ENCODE peak calls at places on chromosomes 16 and 17, in seven cellular contexts. U, B, W, R, C, V and M are unnamed samples.

GRCh38 chr17:29582767-29583166 is 6.7 kb downstream of the GIT1 start:
- DNase-seq in U (no peak), B (no peak), W (no peak), R (no peak), C (no peak), V (no peak), M (no peak)

GRCh38 chr16:66569827-66570405 is 3.7 kb downstream of the CMTM1 start:
- DNase-seq in U (no peak), B (peak), W (peak), R (peak), C (no peak), V (no peak), M (no peak)

GRCh38 chr17:68195667-68196393 is 52.0 kb upstream of the AMZ2 start:
- DNase-seq in U (peak), B (no peak), W (no peak), R (peak), C (peak), V (no peak), M (peak)

GRCh38 chr17:10114931-10115535 is 83.4 kb downstream of the GAS7 start:
- DNase-seq in U (peak), B (peak), W (peak), R (peak), C (no peak), V (no peak), M (no peak)

GRCh38 chr17:15341385-15341849 is at the start of gene TEKT3:
- DNase-seq in U (peak), B (peak), W (peak), R (peak), C (peak), V (peak), M (peak)

GRCh38 chr17:3659541-3660111 is 8.8 kb downstream of the TAX1BP3 start:
- DNase-seq in U (no peak), B (peak), W (peak), R (peak), C (no peak), V (no peak), M (peak)

GRCh38 chr17:27601069-27601974 is 29.7 kb upstream of the LGALS9 start:
- DNase-seq in U (peak), B (peak), W (peak), R (peak), C (peak), V (peak), M (peak)

GRCh38 chr17:49817993-49818392 is 29.5 kb downstream of the KAT7 start:
- DNase-seq in U (no peak), B (no peak), W (no peak), R (no peak), C (no peak), V (no peak), M (no peak)

GRCh38 chr16:71900336-71900735 is 5.0 kb downstream of the IST1 start:
- DNase-seq in U (no peak), B (no peak), W (peak), R (peak), C (no peak), V (no peak), M (no peak)

GRCh38 chr17:50653738-50654137 is 19.1 kb downstream of the ABCC3 start:
- DNase-seq in U (no peak), B (no peak), W (no peak), R (no peak), C (no peak), V (no peak), M (no peak)

GRCh38 chr17:67491009-67491677 is 114.1 kb downstream of the PITPNC1 start:
- DNase-seq in U (no peak), B (peak), W (peak), R (peak), C (peak), V (no peak), M (peak)

GRCh38 chr16:3912373-3912772 is 31.9 kb upstream of the CREBBP start:
- DNase-seq in U (no peak), B (no peak), W (no peak), R (no peak), C (no peak), V (no peak), M (no peak)

GRCh38 chr16:22217890-22218730 is 12.0 kb downstream of the EEF2K start:
- DNase-seq in U (peak), B (no peak), W (no peak), R (no peak), C (no peak), V (no peak), M (peak)

GRCh38 chr17:64066709-64067108 is 46.3 kb upstream of the ICAM2 start:
- DNase-seq in U (no peak), B (no peak), W (no peak), R (no peak), C (no peak), V (no peak), M (no peak)

GRCh38 chr17:28968269-28968913 is 17.1 kb upstream of the PHF12 start:
- DNase-seq in U (peak), B (no peak), W (no peak), R (peak), C (no peak), V (peak), M (peak)

GRCh38 chr17:9346296-9346926 is 229.2 kb downstream of the STX8 start:
- DNase-seq in U (no peak), B (peak), W (peak), R (no peak), C (no peak), V (no peak), M (no peak)

GRCh38 chr17:1491406-1492248 is 859 bp downstream of the MYO1C start:
- DNase-seq in U (no peak), B (no peak), W (peak), R (peak), C (peak), V (no peak), M (no peak)
- H2BK5ac ChIP-seq in U (no peak), B (peak), W (no peak), R (peak), C (no peak), V (peak), M (no peak)

DNA sequence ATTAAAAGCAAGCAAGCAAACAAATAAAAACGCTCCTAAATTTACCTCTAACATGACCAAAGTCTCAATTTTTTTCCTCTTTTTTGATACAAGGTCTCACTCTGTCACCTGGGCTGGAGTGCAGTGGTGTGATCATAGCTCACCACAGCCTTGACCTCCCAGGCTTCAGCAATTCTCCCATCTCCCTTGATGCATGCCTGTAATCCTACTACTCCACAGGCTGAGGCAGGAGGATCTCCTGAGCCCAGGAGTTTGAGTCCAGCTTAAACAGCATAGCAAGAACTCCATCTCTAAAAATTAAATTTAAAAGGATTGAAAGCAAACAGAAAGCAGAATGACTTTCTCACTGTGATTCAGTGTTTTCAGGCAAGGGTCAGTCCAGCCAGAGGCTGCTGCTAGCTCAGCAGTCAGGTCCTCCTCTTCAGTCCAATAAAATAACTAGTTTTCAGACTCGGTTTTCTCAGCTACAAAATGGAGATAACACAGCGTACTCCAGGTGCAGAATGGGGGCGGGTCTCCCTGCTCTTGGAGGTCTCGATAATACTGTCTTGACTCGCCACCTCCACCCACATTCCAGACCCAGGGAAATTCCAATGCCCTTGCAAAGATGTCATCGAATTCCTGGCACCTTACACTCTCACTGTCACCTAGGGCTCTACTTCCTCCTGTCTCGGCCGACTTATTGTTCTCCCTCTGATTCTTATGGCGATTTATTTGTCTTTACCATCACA is 20.7 kb upstream of the MRTFB start:
- DNase-seq in U (peak), B (peak), W (no peak), R (peak), C (peak), V (peak), M (peak)
- H2BK5ac ChIP-seq in U (peak), B (no peak), W (no peak), R (no peak), C (peak), V (no peak), M (no peak)

DNA sequence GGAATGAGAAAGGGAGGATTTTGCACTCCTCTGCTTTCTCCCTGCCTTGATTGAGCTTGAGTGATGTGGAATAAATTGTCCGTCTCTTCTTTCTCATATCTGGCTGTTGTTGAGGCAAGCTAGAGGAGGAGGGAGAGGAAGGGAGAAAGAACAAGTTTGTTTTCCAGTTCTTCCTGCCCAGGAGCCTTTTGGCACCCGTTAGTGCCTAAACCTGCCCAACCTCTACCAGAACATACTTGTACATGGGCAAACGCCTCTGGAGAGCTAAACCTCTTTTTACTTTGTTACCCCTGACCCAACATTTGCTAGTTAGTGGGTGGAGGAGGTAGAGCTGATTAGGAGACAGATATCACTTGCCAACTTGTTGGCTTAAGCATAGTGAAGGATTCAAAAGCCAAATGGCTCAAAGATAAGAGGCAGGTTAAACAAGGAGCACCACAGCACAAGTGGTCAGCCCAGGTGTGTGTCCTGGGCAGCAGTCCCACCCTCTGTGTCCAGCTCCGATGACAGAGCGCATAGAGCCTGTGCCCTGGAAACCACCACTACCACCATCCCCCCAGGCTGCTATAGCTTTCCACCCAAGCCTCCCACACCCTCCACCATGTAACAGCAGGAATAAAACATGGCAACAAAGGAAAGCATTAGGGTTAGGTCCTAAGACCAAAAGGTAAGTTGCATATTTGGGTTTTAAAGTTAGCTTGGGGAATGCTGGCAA is 6.5 kb downstream of the ODF4 start:
- DNase-seq in U (peak), B (no peak), W (no peak), R (no peak), C (no peak), V (no peak), M (no peak)
- H2BK5ac ChIP-seq in U (no peak), B (no peak), W (no peak), R (no peak), C (no peak), V (no peak), M (no peak)

GRCh38 chr16:73299349-73299748 is 251.4 kb upstream of the ZFHX3 start:
- DNase-seq in U (peak), B (no peak), W (no peak), R (no peak), C (no peak), V (no peak), M (no peak)
- H2BK5ac ChIP-seq in U (no peak), B (no peak), W (no peak), R (no peak), C (no peak), V (no peak), M (no peak)

DNA sequence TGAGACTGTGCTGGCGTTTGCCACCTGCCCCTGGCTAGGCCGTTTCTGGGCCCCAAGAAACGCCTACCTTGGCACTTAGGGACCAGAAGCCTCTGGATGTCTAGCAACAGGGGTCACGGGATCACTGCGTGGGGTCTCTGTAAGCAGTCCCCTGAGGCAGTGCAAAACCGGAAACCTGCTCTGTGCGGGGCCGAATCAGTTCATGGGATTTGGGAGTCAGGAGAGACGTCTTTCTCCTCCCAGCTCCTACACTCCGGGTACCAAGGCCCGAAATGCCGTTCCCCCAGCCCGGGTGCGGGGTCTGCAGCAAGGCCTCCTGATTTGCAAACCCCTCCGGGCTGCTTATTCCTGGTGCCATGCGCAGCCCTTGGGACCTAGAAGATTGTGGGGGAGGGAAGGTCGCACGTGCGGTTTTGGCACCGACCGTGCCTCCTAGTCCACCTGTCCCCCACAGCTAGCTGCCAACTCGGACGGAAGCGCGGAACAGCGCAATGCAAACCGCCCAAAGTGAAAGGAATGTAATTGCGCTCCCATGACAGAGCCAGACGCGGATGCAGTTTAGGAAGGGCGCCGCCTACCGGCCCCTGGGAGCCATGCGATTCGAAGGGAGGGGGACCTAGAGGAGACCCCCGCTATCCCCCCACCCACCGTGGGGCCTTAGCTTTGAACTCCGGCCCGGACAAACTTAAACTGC is 6.5 kb downstream of the IRX5 start:
- DNase-seq in U (peak), B (no peak), W (peak), R (no peak), C (peak), V (peak), M (peak)
- H2BK5ac ChIP-seq in U (no peak), B (no peak), W (no peak), R (no peak), C (no peak), V (no peak), M (no peak)